ENCODE peak calls at places on chromosomes 5 and 9, in six cellular contexts. M is psoas muscle, Q is HCT116, L is GM23338, P is uterus, H is ovary. S is an unnamed sample.

GRCh38 chr9:35726876-35727438 is 5.0 kb downstream of the TLN1 start:
- DNase-seq in P (no peak), Q (no peak), L (peak; percentile 29), H (no peak), M (no peak), S (no peak)

GRCh38 chr9:105413486-105414068 is 34.3 kb upstream of the FSD1L start:
- DNase-seq in Q (peak; percentile 33), P (peak; percentile 17), H (no peak), L (peak; percentile 44), M (no peak), S (no peak)

GRCh38 chr5:177317959-177318377 is 6.3 kb upstream of the MXD3 start:
- DNase-seq in Q (peak; percentile 63), L (peak; percentile 87), H (peak; percentile 74), M (peak; percentile 75), P (peak; percentile 63), S (peak; percentile 82)

GRCh38 chr5:14977058-14977640 is 105.6 kb upstream of the ANKH start:
- DNase-seq in M (no peak), L (no peak), P (no peak), Q (no peak), H (no peak), S (no peak)

GRCh38 chr9:5743109-5743508 is 89.8 kb downstream of the ERMP1 start:
- DNase-seq in H (no peak), Q (no peak), P (no peak), L (no peak), M (no peak), S (no peak)

GRCh38 chr5:135246923-135247795 is 151.9 kb downstream of the MACROH2A1 start:
- DNase-seq in L (no peak), P (peak; percentile 64), H (no peak), Q (peak; percentile 79), M (no peak), S (peak; percentile 57)

GRCh38 chr5:91110709-91111108 is 272.4 kb downstream of the ARRDC3 start:
- DNase-seq in P (no peak), L (no peak), H (no peak), M (no peak), Q (no peak), S (no peak)

GRCh38 chr9:23621166-23621565 is 204.9 kb downstream of the ELAVL2 start:
- DNase-seq in P (no peak), Q (no peak), H (no peak), L (no peak), M (no peak), S (no peak)

DNA sequence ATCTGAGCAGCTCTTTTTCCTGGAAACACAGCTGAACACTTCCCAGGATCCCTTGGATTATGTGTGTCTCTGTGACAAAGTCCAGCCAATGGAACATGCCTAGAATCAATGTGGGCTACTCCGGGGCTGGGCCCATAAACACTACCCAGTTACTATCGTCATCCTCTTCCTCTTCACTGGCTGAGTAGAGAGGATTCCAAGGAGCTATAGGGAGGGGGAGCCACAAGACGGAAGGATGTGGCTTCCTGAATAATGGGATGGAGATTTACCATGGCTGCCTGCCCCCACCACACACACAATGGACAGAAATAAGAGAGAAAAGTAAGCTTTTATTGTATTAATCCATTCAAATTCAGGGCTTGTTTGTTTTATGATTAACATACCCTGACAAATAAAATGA is 22.1 kb upstream of the TAS2R1 start:
- DNase-seq in Q (no peak), H (no peak), M (no peak), P (no peak), L (no peak), S (no peak)
- H3K27ac ChIP-seq in Q (no peak overlapping the region), H (no peak overlapping the region), M (no peak overlapping the region), P (no peak overlapping the region), L (no peak overlapping the region), S (no peak overlapping the region)

DNA sequence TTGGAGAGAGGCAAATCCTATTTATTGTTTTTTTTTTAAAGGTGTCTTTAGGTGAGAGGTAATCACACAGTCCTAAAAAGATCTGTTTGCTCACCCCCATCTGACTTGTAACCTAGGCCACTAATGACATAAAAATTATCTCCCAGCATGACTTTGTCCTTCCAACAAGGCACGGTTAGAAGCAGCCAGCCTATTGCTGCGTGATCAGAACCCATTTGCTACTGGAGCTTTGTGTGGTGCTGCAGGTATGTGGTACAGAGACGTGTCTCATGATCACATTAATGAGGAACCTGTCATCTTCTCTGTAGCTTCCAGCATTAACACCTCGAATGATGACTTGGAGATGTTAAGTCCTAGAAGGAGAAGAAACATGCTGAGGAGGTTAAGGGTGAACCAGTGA is 555.8 kb upstream of the TLE4 start:
- DNase-seq in P (no peak), L (no peak), M (no peak), Q (no peak), H (no peak), S (no peak)
- H3K4me3 ChIP-seq in P (no peak overlapping the region), L (no peak overlapping the region), M (no peak overlapping the region), Q (no peak overlapping the region), H (no peak overlapping the region), S (no peak overlapping the region)

DNA sequence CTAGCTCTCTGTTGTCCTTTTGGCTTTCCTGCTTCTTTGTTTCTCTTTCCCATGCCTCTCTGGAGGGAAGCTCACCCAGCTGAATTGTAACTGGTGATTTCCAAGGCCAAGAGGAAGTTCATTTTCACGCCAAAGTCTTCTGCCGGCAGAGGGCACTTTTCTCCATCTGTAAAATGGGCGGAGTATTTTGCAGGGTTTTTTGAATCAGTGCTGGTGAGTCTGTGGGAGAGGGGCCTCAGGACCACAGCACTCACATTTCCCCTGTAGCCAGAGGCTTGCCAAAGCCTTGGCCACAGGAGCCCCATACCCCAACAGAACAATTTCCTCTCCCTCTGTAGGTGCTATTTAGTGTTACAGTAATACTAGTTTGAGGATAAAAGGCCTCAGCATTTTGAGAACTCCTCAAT is 42.3 kb upstream of the MATR3 start:
- DNase-seq in M (no peak), Q (no peak), P (no peak), L (no peak), H (no peak), S (no peak)
- TF ChIP-seq CTCF in M (no peak), Q (no peak), P (no peak), L (peak; percentile 36), H (no peak), S (no peak)

GRCh38 chr9:128105538-128106175 is 21.9 kb downstream of the PTGES2 start:
- DNase-seq in Q (no peak), H (no peak), P (no peak), L (no peak), M (peak; percentile 50), S (no peak)
- H3K27ac ChIP-seq in Q (no peak overlapping the region), H (peak overlapping the region; percentile 39), P (peak overlapping the region; percentile 38), L (no peak overlapping the region), M (peak overlapping the region; percentile 97), S (no peak overlapping the region)

GRCh38 chr9:70197384-70198039 is 61.3 kb upstream of the SMC5 start:
- DNase-seq in P (no peak), H (no peak), Q (no peak), M (no peak), L (no peak), S (no peak)
- H3K4me3 ChIP-seq in P (no peak overlapping the region), H (no peak overlapping the region), Q (no peak overlapping the region), M (no peak overlapping the region), L (no peak overlapping the region), S (no peak overlapping the region)

GRCh38 chr9:92808726-92809451 is 44.3 kb upstream of the BICD2 start:
- DNase-seq in Q (peak; percentile 68), H (peak; percentile 83), M (peak; percentile 83), P (peak; percentile 67), L (peak; percentile 91), S (no peak)
- TF ChIP-seq CTCF in Q (peak; percentile 45), H (peak; percentile 21), M (peak; percentile 9), P (peak; percentile 32), L (peak; percentile 21), S (no peak)